ENCODE peak calls at places on chromosomes 1 and 21, in five cellular contexts. O is esophagus squamous epithelium, P is colonic mucosa, B is keratinocyte, N is ovary. Y is an unnamed sample.
A peak's percentile ranks its signal among the peaks of the same experiment; 100 is the strongest.

GRCh38 chr1:153677718-153678518 is 570 bp upstream of the NPR1 start:
- DNase-seq in O (no peak), P (peak; percentile 49), B (no peak), N (peak; percentile 66), Y (no peak)

GRCh38 chr1:35192056-35192852 is 691 bp downstream of the SFPQ start:
- DNase-seq in O (peak; percentile 31), P (peak; percentile 85), B (no peak), N (peak; percentile 87), Y (peak; percentile 12)

GRCh38 chr1:234645964-234646363 is 36.0 kb upstream of the IRF2BP2 start:
- DNase-seq in O (no peak), P (no peak), B (no peak), N (no peak), Y (no peak)

GRCh38 chr1:234728740-234729139 is 118.8 kb upstream of the IRF2BP2 start:
- DNase-seq in O (no peak), P (no peak), B (no peak), N (no peak), Y (no peak)

GRCh38 chr1:74463301-74463988 is 49.0 kb downstream of the LRRC53 start:
- DNase-seq in O (no peak), P (no peak), B (no peak), N (no peak), Y (no peak)

GRCh38 chr1:199157494-199157893 is 518.7 kb downstream of the PTPRC start:
- DNase-seq in O (no peak), P (no peak), B (no peak), N (no peak), Y (peak; percentile 14)

GRCh38 chr1:169550294-169550693 is 36.0 kb downstream of the F5 start:
- DNase-seq in O (no peak), P (no peak), B (no peak), N (no peak), Y (no peak)

GRCh38 chr21:15667010-15667409 is 62.8 kb upstream of the USP25 start:
- DNase-seq in O (no peak), P (no peak), B (peak; percentile 15), N (no peak), Y (peak; percentile 41)

GRCh38 chr1:211621471-211622198 is 42.7 kb upstream of the SLC30A1 start:
- DNase-seq in O (no peak), P (no peak), B (no peak), N (no peak), Y (no peak)

GRCh38 chr1:243575070-243575469 is 275.0 kb downstream of the AKT3 start:
- DNase-seq in O (no peak), P (no peak), B (no peak), N (no peak), Y (no peak)

GRCh38 chr1:61182049-61182448 is 99.7 kb downstream of the NFIA start:
- DNase-seq in O (no peak), P (no peak), B (no peak), N (no peak), Y (no peak)

GRCh38 chr1:179253286-179253972 is 24.0 kb upstream of the ABL2 start:
- DNase-seq in O (no peak), P (no peak), B (no peak), N (no peak), Y (no peak)

GRCh38 chr1:56374026-56374974 is 205.1 kb downstream of the PLPP3 start:
- DNase-seq in O (no peak), P (no peak), B (no peak), N (no peak), Y (no peak)

GRCh38 chr1:234628099-234628498 is 18.1 kb upstream of the IRF2BP2 start:
- DNase-seq in O (no peak), P (no peak), B (no peak), N (no peak), Y (peak; percentile 97)

GRCh38 chr1:200021537-200022238 is 5.8 kb upstream of the NR5A2 start:
- DNase-seq in O (no peak), P (no peak), B (no peak), N (no peak), Y (no peak)

GRCh38 chr1:8796812-8797211 is 20.6 kb downstream of the RERE start:
- DNase-seq in O (no peak), P (no peak), B (no peak), N (no peak), Y (no peak)

GRCh38 chr1:229582715-229583114 is 24.2 kb upstream of the ABCB10 start:
- DNase-seq in O (no peak), P (no peak), B (no peak), N (no peak), Y (no peak)

GRCh38 chr1:56286506-56286905 is 292.9 kb downstream of the PLPP3 start:
- DNase-seq in O (no peak), P (no peak), B (no peak), N (no peak), Y (no peak)

GRCh38 chr1:23554481-23555224 is 4.6 kb downstream of the ID3 start:
- DNase-seq in O (no peak), P (peak; percentile 90), B (no peak), N (peak; percentile 87), Y (no peak)

GRCh38 chr1:41539999-41540398 is 55.5 kb upstream of the EDN2 start:
- DNase-seq in O (no peak), P (no peak), B (no peak), N (no peak), Y (no peak)

GRCh38 chr1:208868554-208868953 is 624.4 kb upstream of the PLXNA2 start:
- DNase-seq in O (no peak), P (no peak), B (no peak), N (no peak), Y (no peak)

GRCh38 chr1:27257155-27257554 is 22.7 kb downstream of the WDTC1 start:
- DNase-seq in O (no peak), P (no peak), B (no peak), N (no peak), Y (no peak)

GRCh38 chr1:169027607-169028320 is 78.7 kb upstream of the ATP1B1 start:
- DNase-seq in O (no peak), P (no peak), B (no peak), N (peak; percentile 52), Y (no peak)

GRCh38 chr1:218401896-218402770 is 57.0 kb downstream of the TGFB2 start:
- DNase-seq in O (no peak), P (no peak), B (no peak), N (no peak), Y (no peak)

GRCh38 chr1:15412488-15412800 is 2.8 kb downstream of the EFHD2 start:
- DNase-seq in O (no peak), P (peak; percentile 56), B (no peak), N (no peak), Y (no peak)

GRCh38 chr1:15412843-15413242 is 3.2 kb downstream of the EFHD2 start:
- DNase-seq in O (no peak), P (peak; percentile 78), B (no peak), N (no peak), Y (no peak)

GRCh38 chr1:15410884-15411245 is 1.2 kb downstream of the EFHD2 start:
- DNase-seq in O (no peak), P (peak; percentile 48), B (no peak), N (peak; percentile 39), Y (no peak)

GRCh38 chr1:15410223-15410883 is 665 bp downstream of the EFHD2 start:
- DNase-seq in O (no peak), P (no peak), B (no peak), N (peak; percentile 34), Y (no peak)

DNA sequence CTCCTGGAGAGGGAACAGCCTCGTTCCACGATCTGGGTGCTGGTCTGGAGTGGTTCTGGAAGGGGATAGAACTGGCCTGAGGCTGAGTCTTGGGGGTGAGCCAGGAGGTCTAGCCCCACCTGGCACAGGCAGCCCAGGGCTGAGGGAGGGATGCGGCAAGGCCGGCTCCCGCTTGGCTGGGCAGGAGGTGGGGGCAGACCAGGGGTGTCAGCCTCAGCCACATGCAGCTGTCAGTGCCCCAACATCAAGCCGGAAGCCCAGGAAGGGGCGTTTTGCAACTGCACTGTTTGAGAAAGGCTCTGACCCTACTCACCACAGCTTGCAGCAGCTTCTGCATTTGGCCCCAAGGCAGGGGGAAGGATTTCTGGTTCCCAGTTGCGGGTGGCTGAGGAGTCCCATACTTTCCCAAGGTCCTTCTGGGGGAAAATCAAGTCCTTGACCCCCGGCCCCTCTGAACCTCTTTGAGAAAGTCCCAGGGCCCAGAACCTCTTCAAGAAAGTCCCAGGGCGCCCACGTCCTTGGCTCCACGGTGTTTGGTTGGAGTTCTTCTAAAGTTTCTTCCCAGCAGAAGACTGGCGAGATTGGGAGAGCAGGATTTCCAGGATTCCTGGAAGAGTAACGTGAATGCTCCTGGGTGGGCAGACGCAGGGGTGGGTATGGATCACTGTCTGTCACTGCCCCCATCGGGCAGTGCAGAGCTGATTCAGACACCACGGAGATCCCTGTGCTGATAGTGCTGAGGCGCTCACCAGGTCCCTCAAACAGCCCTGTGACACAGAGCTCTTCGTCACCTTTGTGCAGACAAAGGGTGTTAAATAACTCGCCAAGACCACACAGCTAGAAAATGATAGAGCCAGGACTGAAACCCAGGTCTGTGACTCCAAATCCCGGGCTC is 2.2 kb downstream of the EFHD2 start:
- DNase-seq in O (peak; percentile 33), P (peak; percentile 61), B (no peak), N (peak; percentile 36), Y (no peak)
- H3K27ac ChIP-seq in O (peak overlapping the region; percentile 80), P (peak overlapping the region; percentile 76), B (peak overlapping the region; percentile 2), N (no peak overlapping the region), Y (peak overlapping the region; percentile 48)

GRCh38 chr1:19889656-19890055 is 7.5 kb downstream of the OTUD3 start:
- DNase-seq in O (no peak), P (no peak), B (no peak), N (no peak), Y (no peak)

GRCh38 chr1:19893687-19894086 is 11.5 kb downstream of the OTUD3 start:
- DNase-seq in O (no peak), P (no peak), B (no peak), N (no peak), Y (no peak)

GRCh38 chr1:19892129-19892528 is 9.9 kb downstream of the OTUD3 start:
- DNase-seq in O (no peak), P (no peak), B (no peak), N (no peak), Y (no peak)

GRCh38 chr1:19892628-19893168 is 10.5 kb downstream of the OTUD3 start:
- DNase-seq in O (no peak), P (no peak), B (no peak), N (no peak), Y (no peak)

GRCh38 chr1:19894218-19894617 is 12.0 kb downstream of the OTUD3 start:
- DNase-seq in O (no peak), P (no peak), B (no peak), N (no peak), Y (no peak)
- H3K27ac ChIP-seq in O (no peak overlapping the region), P (no peak overlapping the region), B (no peak overlapping the region), N (no peak overlapping the region), Y (peak overlapping the region; percentile 32)

GRCh38 chr1:1760715-1761114 is 17.6 kb downstream of the NADK start:
- DNase-seq in O (no peak), P (no peak), B (no peak), N (no peak), Y (no peak)

GRCh38 chr1:1764876-1765478 is 13.3 kb downstream of the NADK start:
- DNase-seq in O (no peak), P (no peak), B (no peak), N (no peak), Y (no peak)

GRCh38 chr1:1761504-1762376 is 16.5 kb downstream of the NADK start:
- DNase-seq in O (no peak), P (no peak), B (no peak), N (no peak), Y (no peak)

GRCh38 chr1:1760345-1760650 is 18.0 kb downstream of the NADK start:
- DNase-seq in O (no peak), P (no peak), B (no peak), N (no peak), Y (no peak)

GRCh38 chr1:1763657-1764621 is 14.3 kb downstream of the NADK start:
- DNase-seq in O (peak; percentile 21), P (no peak), B (no peak), N (no peak), Y (no peak)
- H3K27ac ChIP-seq in O (no peak overlapping the region), P (no peak overlapping the region), B (no peak overlapping the region), N (no peak overlapping the region), Y (no peak overlapping the region)

GRCh38 chr1:161498646-161499045 is 6.6 kb upstream of the FCGR2A start:
- DNase-seq in O (no peak), P (no peak), B (no peak), N (no peak), Y (no peak)
- H3K27ac ChIP-seq in O (no peak overlapping the region), P (no peak overlapping the region), B (no peak overlapping the region), N (no peak overlapping the region), Y (no peak overlapping the region)